ENCODE peak calls at places on chromosomes 12 and 14, in five cellular contexts. One of them, this sample, is unnamed.

GRCh38 chr14:69775012-69775411 is 8.1 kb downstream of the SRSF5 start:
- DNase-seq in Jurkat, Clone E6-1: no peak
- DNase-seq in BJ: no peak
- DNase-seq in left lung: no peak
- DNase-seq in GM23248: no peak
- DNase-seq in this sample: no peak

GRCh38 chr14:67268456-67269115 is 27.4 kb downstream of the PALS1 start:
- DNase-seq in GM23248: no peak
- DNase-seq in Jurkat, Clone E6-1: no peak
- DNase-seq in BJ: no peak
- DNase-seq in left lung: no peak
- DNase-seq in this sample: no peak

GRCh38 chr14:81519200-81519998 is 14.3 kb downstream of the SEL1L start:
- DNase-seq in left lung: no peak
- DNase-seq in GM23248: no peak
- DNase-seq in Jurkat, Clone E6-1: peak
- DNase-seq in BJ: no peak
- DNase-seq in this sample: peak

GRCh38 chr12:91413591-91413990 is 231.0 kb upstream of the DCN start:
- DNase-seq in left lung: no peak
- DNase-seq in GM23248: peak
- DNase-seq in Jurkat, Clone E6-1: no peak
- DNase-seq in BJ: peak
- DNase-seq in this sample: no peak

GRCh38 chr14:68782091-68782981 is 10.5 kb downstream of the ZFP36L1 start:
- DNase-seq in GM23248: no peak
- DNase-seq in BJ: no peak
- DNase-seq in left lung: peak
- DNase-seq in Jurkat, Clone E6-1: peak
- DNase-seq in this sample: peak

GRCh38 chr14:104932676-104933631 is 8.3 kb downstream of the PLD4 start:
- DNase-seq in left lung: peak
- DNase-seq in Jurkat, Clone E6-1: peak
- DNase-seq in BJ: peak
- DNase-seq in GM23248: peak
- DNase-seq in this sample: peak

GRCh38 chr12:5807090-5807414 is 138.0 kb downstream of the ANO2 start:
- DNase-seq in BJ: no peak
- DNase-seq in Jurkat, Clone E6-1: no peak
- DNase-seq in left lung: no peak
- DNase-seq in GM23248: no peak
- DNase-seq in this sample: no peak

GRCh38 chr14:106094654-106095189 is 568.3 kb downstream of the TMEM121 start:
- DNase-seq in BJ: no peak
- DNase-seq in GM23248: no peak
- DNase-seq in left lung: no peak
- DNase-seq in Jurkat, Clone E6-1: no peak
- DNase-seq in this sample: peak

DNA sequence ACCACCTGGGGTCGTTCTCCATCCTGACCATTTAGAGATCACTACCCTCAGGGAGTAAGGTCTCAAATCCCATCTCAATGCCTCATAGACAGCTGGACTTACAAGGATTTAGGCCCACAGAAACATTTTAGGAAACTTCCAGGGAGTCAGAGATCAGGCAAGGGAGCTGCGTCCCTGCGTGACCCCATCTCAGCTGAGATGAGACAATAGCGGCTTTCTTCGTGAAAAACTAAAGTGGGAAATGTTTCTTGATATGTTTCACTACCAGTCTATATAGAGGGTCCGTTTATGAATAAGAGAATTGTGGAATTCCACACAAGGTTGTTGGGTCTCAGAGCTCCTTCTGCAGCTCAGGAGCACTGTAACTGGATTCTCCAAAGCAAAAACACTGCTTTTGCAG is 105.1 kb downstream of the VCPKMT start:
- DNase-seq in Jurkat, Clone E6-1: no peak
- DNase-seq in GM23248: no peak
- DNase-seq in left lung: no peak
- DNase-seq in BJ: no peak
- DNase-seq in this sample: no peak
- H3K4me3 ChIP-seq in Jurkat, Clone E6-1: no peak
- H3K4me3 ChIP-seq in GM23248: no peak
- H3K4me3 ChIP-seq in left lung: no peak
- H3K4me3 ChIP-seq in BJ: no peak
- H3K4me3 ChIP-seq in this sample: no peak

GRCh38 chr14:75543786-75544185 is 21.5 kb downstream of the BATF start:
- DNase-seq in left lung: no peak
- DNase-seq in GM23248: no peak
- DNase-seq in BJ: no peak
- DNase-seq in Jurkat, Clone E6-1: no peak
- DNase-seq in this sample: no peak

GRCh38 chr14:75539562-75540478 is 17.6 kb downstream of the BATF start:
- DNase-seq in Jurkat, Clone E6-1: no peak
- DNase-seq in left lung: no peak
- DNase-seq in BJ: no peak
- DNase-seq in GM23248: no peak
- DNase-seq in this sample: no peak

GRCh38 chr14:75540479-75540851 is 18.2 kb downstream of the BATF start:
- DNase-seq in left lung: no peak
- DNase-seq in BJ: no peak
- DNase-seq in Jurkat, Clone E6-1: no peak
- DNase-seq in GM23248: no peak
- DNase-seq in this sample: no peak

GRCh38 chr14:75543258-75543657 is 21.0 kb downstream of the BATF start:
- DNase-seq in left lung: no peak
- DNase-seq in GM23248: no peak
- DNase-seq in Jurkat, Clone E6-1: peak
- DNase-seq in BJ: no peak
- DNase-seq in this sample: no peak

GRCh38 chr14:75542585-75543091 is 20.4 kb downstream of the BATF start:
- DNase-seq in Jurkat, Clone E6-1: peak
- DNase-seq in left lung: peak
- DNase-seq in BJ: no peak
- DNase-seq in GM23248: peak
- DNase-seq in this sample: peak
- H3K4me3 ChIP-seq in Jurkat, Clone E6-1: peak
- H3K4me3 ChIP-seq in left lung: no peak
- H3K4me3 ChIP-seq in BJ: no peak
- H3K4me3 ChIP-seq in GM23248: no peak
- H3K4me3 ChIP-seq in this sample: peak

GRCh38 chr14:89767861-89768268 is 186.7 kb downstream of the EFCAB11 start:
- DNase-seq in GM23248: peak
- DNase-seq in Jurkat, Clone E6-1: peak
- DNase-seq in BJ: no peak
- DNase-seq in left lung: no peak
- DNase-seq in this sample: peak

GRCh38 chr14:89775161-89775560 is 179.4 kb downstream of the EFCAB11 start:
- DNase-seq in Jurkat, Clone E6-1: no peak
- DNase-seq in left lung: no peak
- DNase-seq in BJ: no peak
- DNase-seq in GM23248: no peak
- DNase-seq in this sample: no peak

GRCh38 chr14:89771251-89771650 is 183.3 kb downstream of the EFCAB11 start:
- DNase-seq in BJ: no peak
- DNase-seq in Jurkat, Clone E6-1: no peak
- DNase-seq in GM23248: no peak
- DNase-seq in left lung: no peak
- DNase-seq in this sample: no peak

GRCh38 chr14:89773151-89773550 is 181.4 kb downstream of the EFCAB11 start:
- DNase-seq in left lung: no peak
- DNase-seq in BJ: no peak
- DNase-seq in GM23248: no peak
- DNase-seq in Jurkat, Clone E6-1: peak
- DNase-seq in this sample: no peak

DNA sequence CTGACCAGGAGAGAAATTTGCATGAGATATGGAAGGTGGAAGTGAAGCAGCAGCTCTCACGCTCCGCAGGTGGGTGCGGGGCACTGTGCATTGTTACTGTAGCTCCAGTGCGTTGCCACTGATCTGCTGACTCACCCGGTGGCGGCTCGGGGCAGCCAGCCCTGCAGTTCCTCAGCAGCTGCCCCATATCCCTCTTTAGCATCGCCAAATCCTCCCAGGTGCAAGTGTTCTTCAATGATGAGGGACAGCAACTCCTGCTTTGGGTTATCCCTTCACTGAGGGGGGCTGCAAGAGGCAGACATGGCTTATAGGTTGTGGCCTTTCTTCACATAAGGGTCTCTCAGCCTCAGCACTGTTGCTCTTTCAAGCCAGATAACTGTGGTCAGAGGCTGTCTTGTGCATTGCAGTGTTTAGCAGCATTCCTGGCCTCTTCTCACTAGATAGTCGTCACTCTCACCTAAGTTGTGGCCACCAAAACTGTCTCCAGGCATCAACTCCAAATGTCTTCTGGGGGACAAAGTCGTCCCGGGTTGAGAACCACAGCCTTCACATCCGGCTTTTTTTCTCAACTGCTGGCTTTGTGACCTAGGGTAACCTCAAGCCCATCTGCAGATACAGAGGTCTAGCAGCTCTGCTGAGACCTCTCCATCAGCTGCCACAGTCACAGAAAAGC is 180.8 kb downstream of the EFCAB11 start:
- DNase-seq in left lung: peak
- DNase-seq in Jurkat, Clone E6-1: peak
- DNase-seq in BJ: no peak
- DNase-seq in GM23248: no peak
- DNase-seq in this sample: peak
- H3K4me3 ChIP-seq in left lung: no peak
- H3K4me3 ChIP-seq in Jurkat, Clone E6-1: peak
- H3K4me3 ChIP-seq in BJ: no peak
- H3K4me3 ChIP-seq in GM23248: no peak
- H3K4me3 ChIP-seq in this sample: peak

GRCh38 chr14:91402278-91403068 is 15.1 kb downstream of the CCDC88C start:
- DNase-seq in Jurkat, Clone E6-1: peak
- DNase-seq in GM23248: no peak
- DNase-seq in left lung: no peak
- DNase-seq in BJ: no peak
- DNase-seq in this sample: no peak
- H3K4me3 ChIP-seq in Jurkat, Clone E6-1: peak
- H3K4me3 ChIP-seq in GM23248: no peak
- H3K4me3 ChIP-seq in left lung: no peak
- H3K4me3 ChIP-seq in BJ: no peak
- H3K4me3 ChIP-seq in this sample: peak

DNA sequence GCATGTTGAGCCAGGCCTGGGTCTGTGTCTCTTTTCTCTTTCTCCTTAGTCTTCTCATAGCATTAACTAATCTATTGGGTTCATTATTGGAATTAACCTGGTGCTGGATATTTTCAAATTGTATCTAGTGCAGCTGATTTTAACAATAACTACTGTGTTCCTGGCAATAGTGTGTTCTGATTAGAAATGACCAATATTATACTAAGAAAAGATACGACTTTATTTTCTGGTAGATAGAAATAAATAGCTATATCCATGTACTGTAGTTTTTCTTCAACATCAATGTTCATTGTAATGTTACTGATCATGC is 3.0 kb downstream of the FOS start:
- DNase-seq in Jurkat, Clone E6-1: no peak
- DNase-seq in GM23248: no peak
- DNase-seq in left lung: no peak
- DNase-seq in BJ: no peak
- DNase-seq in this sample: no peak
- H3K4me3 ChIP-seq in Jurkat, Clone E6-1: no peak
- H3K4me3 ChIP-seq in GM23248: peak
- H3K4me3 ChIP-seq in left lung: peak
- H3K4me3 ChIP-seq in BJ: no peak
- H3K4me3 ChIP-seq in this sample: no peak

DNA sequence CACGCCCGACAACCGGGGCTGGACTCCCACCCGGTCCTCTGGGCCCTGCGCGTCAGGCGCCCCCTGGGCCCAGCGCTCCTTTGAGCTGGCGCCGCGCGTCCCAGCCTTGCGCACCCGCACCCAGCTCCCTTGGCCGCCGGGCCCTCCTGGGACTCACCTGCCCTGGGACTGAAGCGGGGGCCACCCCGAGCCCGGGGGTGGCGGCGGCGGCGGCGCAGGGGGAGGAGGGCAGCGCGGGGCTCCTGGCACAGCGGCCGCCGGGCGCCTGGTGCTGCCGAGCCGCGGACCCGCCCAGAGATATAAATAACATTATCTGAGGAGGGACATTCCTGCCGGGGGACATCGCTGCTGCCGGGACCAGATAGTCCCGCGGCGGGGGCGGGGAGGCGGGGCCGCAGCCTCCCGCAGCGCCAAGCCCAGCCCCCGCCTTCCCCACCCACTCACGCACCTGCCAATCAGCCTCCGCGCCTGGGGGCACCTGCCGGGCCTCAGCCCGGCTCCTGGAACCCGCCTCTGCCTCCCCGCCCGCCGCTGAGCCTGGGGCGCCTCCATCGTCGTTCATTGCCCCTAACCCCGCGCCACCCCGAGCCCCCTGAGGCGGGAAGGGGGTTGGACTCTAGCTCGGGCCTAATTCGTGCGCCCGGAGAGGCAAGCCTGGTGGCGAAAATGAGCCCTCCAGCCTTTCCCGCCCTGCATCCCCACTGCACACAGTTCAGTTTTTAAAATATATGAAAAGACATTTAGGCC is at the start of gene SPTB:
- DNase-seq in Jurkat, Clone E6-1: peak
- DNase-seq in left lung: peak
- DNase-seq in BJ: no peak
- DNase-seq in GM23248: peak
- DNase-seq in this sample: peak
- H3K4me3 ChIP-seq in Jurkat, Clone E6-1: peak
- H3K4me3 ChIP-seq in left lung: peak
- H3K4me3 ChIP-seq in BJ: peak
- H3K4me3 ChIP-seq in GM23248: peak
- H3K4me3 ChIP-seq in this sample: peak